ENCODE peak calls at places on chromosomes 3 and 15, in seven cellular contexts. J, A, Z, N, U, H and R are unnamed samples.
A peak's percentile ranks its signal among the peaks of the same experiment; 100 is the strongest.

GRCh38 chr3:194688207-194688711 is 2.6 kb downstream of the FAM43A start:
- DNase-seq in J (no peak), A (peak; percentile 61), Z (peak; percentile 56), N (peak; percentile 59), U (no peak), H (no peak), R (peak; percentile 65)

GRCh38 chr3:44098666-44099065 is 143.0 kb upstream of the TOPAZ1 start:
- DNase-seq in J (no peak), A (no peak), Z (no peak), N (no peak), U (no peak), H (no peak), R (no peak)

GRCh38 chr15:64019764-64020163 is 26.5 kb downstream of the DAPK2 start:
- DNase-seq in J (no peak), A (peak; percentile 68), Z (peak; percentile 52), N (no peak), U (no peak), H (no peak), R (no peak)

GRCh38 chr15:97761124-97761523 is 199.4 kb upstream of the ARRDC4 start:
- DNase-seq in J (peak; percentile 41), A (no peak), Z (no peak), N (no peak), U (no peak), H (no peak), R (no peak)

GRCh38 chr3:197417896-197418618 is 119.6 kb upstream of the DLG1 start:
- DNase-seq in J (no peak), A (no peak), Z (no peak), N (no peak), U (no peak), H (no peak), R (no peak)

GRCh38 chr15:67812232-67812631 is 13.1 kb upstream of the SKOR1 start:
- DNase-seq in J (no peak), A (no peak), Z (no peak), N (peak; percentile 27), U (no peak), H (no peak), R (no peak)

GRCh38 chr3:120013481-120013880 is 80.8 kb downstream of the GSK3B start:
- DNase-seq in J (no peak), A (no peak), Z (no peak), N (no peak), U (no peak), H (no peak), R (no peak)

GRCh38 chr3:72515915-72516314 is 332.3 kb downstream of the SHQ1 start:
- DNase-seq in J (no peak), A (no peak), Z (no peak), N (no peak), U (no peak), H (no peak), R (no peak)

GRCh38 chr15:90580541-90580940 is 50.8 kb downstream of the CRTC3 start:
- DNase-seq in J (no peak), A (no peak), Z (no peak), N (no peak), U (no peak), H (no peak), R (no peak)

GRCh38 chr15:39786444-39787056 is 3.9 kb upstream of the FSIP1 start:
- DNase-seq in J (peak; percentile 57), A (no peak), Z (no peak), N (no peak), U (no peak), H (no peak), R (no peak)
- TF ChIP-seq CTCF in J (peak; percentile 81), A (peak; percentile 54), Z (peak; percentile 72), N (peak; percentile 65), U (peak; percentile 75), H (peak; percentile 54), R (peak; percentile 75)

DNA sequence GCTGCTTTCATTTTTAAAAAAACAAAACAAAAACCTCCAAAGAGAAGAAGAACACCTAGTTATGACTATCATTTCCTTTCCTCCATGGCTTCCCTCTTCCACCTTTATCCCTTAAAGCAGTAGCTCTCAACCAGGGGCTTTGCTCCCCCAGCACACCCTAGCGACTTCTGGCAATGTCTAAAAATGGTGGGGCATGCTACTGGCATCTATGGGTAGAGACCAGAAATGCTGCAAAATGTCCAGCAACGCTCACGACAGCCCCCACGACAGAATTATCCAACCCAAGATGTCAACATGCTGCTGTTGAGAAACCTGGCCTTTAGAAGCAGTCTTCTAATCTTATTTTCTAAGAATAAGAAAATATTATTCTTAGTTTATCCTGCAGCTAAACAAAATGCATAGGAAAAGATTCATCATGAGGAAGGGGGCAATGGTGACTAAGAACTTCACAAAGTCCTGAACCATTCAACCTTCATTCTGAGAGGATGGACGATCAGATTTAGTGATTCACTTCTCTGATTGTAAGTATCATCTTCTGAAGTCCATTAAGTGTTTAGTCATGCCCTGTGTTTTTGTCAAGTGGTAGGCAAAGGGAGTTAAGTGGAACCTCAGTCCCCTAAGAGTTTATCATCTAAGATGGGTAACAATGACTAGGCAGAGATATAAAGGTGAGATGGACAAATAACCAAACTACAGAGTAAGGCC is 81.7 kb downstream of the CCNL1 start:
- DNase-seq in J (no peak), A (no peak), Z (no peak), N (no peak), U (no peak), H (no peak), R (no peak)
- TF ChIP-seq CTCF in J (no peak), A (no peak), Z (no peak), N (no peak), U (no peak), H (no peak), R (no peak)

DNA sequence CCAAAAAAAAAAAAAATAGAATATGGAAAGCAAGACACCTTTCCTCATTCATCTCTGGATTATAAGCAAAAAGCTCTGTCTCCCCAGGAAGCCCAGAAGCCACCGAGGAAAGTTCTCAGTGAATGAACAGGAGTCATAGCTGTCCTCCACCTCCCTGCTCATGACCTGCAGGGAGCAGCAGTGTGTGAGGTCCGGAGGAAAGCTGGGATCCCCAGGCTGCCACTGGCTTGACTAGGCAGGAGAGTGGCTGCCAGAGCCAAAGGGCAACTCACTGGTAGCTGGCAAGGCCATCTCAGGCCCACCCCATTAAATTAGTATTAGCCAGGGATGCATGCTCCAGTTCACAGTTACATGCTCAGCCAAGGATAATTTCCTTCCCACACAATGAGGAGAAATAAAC is 191.6 kb upstream of the STT3B start:
- DNase-seq in J (no peak), A (no peak), Z (no peak), N (no peak), U (no peak), H (no peak), R (no peak)
- TF ChIP-seq CTCF in J (no peak), A (no peak), Z (peak; percentile 22), N (no peak), U (no peak), H (no peak), R (no peak)

DNA sequence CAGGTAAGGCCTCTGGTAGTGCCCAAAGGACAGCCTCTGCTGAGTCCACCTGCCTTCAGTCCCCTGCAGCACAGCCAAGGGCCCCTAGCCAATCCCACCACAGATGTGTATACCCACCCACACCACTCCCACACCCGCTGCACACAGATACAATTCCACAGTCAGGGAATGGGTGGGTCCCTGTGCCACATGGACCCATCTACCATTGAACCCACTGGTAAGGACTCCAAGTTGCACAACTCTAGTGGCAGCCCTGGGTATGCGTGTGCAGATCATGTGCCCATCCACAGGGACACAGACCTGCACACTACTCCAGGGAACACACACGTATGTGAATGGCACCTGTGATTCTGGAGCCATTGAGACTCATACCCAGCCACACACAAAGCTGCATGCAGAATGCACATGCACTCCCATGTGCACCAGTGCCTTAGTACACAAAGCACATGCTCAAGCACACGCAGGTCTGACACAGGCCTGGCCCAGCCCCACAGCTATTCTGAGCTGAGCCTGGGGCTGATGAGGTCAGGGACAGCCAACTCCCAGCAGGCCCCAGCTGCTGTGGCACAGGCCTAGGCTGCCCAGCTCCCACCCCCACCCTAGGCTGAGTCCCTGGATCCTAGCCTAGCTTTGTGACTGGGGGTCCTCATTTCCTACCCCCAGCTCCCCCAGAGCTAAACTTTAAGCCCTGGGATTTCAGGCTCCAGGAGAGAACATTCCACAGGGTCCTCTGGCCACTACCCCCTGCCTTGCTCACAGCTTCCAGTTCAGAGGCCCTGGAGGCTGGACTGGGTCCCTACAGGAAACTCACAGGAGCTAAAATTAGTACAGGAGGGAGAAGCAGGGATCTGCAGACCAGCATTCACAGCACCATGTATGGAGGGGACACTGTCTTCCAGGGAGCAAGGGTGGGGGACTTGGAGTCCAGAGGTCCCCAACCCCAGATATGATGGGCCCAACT is 2.8 kb upstream of the ALS2CL start:
- DNase-seq in J (no peak), A (no peak), Z (peak; percentile 75), N (no peak), U (no peak), H (no peak), R (no peak)
- TF ChIP-seq CTCF in J (no peak), A (no peak), Z (peak; percentile 49), N (no peak), U (no peak), H (no peak), R (no peak)

GRCh38 chr3:143037867-143038266 is 36.5 kb downstream of the U2SURP start:
- DNase-seq in J (no peak), A (no peak), Z (no peak), N (no peak), U (no peak), H (no peak), R (no peak)
- TF ChIP-seq CTCF in J (no peak), A (no peak), Z (no peak), N (no peak), U (no peak), H (no peak), R (no peak)